ENCODE peak calls at places on chromosome 22, in eight cellular contexts. Y, V, W, F, I, R, G and X are unnamed samples.
A peak's percentile ranks its signal among the peaks of the same experiment; 100 is the strongest.

GRCh38 chr22:46147061-46147460 is 3.3 kb upstream of the PPARA start:
- DNase-seq in Y (no peak), V (no peak), W (no peak), F (no peak), I (no peak), R (no peak), G (peak; percentile 59), X (no peak)

GRCh38 chr22:25388415-25388814 is 169.0 kb downstream of the CRYBB2 start:
- DNase-seq in Y (no peak), V (no peak), W (no peak), F (no peak), I (no peak), R (no peak), G (no peak), X (no peak)

GRCh38 chr22:49422668-49423067 is 405.0 kb downstream of the BRD1 start:
- DNase-seq in Y (no peak), V (no peak), W (no peak), F (no peak), I (no peak), R (no peak), G (no peak), X (no peak)

GRCh38 chr22:24106385-24107381 is 74.6 kb upstream of the SUSD2 start:
- DNase-seq in Y (no peak), V (no peak), W (peak; percentile 28), F (no peak), I (no peak), R (no peak), G (no peak), X (no peak)

GRCh38 chr22:46009730-46010129 is 32.8 kb upstream of the WNT7B start:
- DNase-seq in Y (no peak), V (no peak), W (no peak), F (peak; percentile 56), I (no peak), R (peak; percentile 41), G (peak; percentile 61), X (no peak)

GRCh38 chr22:41407433-41407832 is 25.7 kb downstream of the TEF start:
- DNase-seq in Y (no peak), V (no peak), W (no peak), F (no peak), I (no peak), R (no peak), G (no peak), X (no peak)

GRCh38 chr22:24105018-24105360 is 76.3 kb upstream of the SUSD2 start:
- DNase-seq in Y (no peak), V (no peak), W (no peak), F (no peak), I (no peak), R (no peak), G (peak; percentile 79), X (no peak)

GRCh38 chr22:23774922-23775436 is 2.3 kb downstream of the MMP11 start:
- DNase-seq in Y (no peak), V (no peak), W (no peak), F (peak; percentile 19), I (no peak), R (peak; percentile 57), G (no peak), X (no peak)

GRCh38 chr22:39176673-39177455 is 24.4 kb upstream of the CBX7 start:
- DNase-seq in Y (no peak), V (no peak), W (no peak), F (no peak), I (no peak), R (peak; percentile 72), G (no peak), X (peak; percentile 78)

GRCh38 chr22:42515896-42516295 is 3.7 kb downstream of the RRP7A start:
- DNase-seq in Y (no peak), V (no peak), W (no peak), F (no peak), I (no peak), R (peak; percentile 68), G (no peak), X (peak; percentile 78)

DNA sequence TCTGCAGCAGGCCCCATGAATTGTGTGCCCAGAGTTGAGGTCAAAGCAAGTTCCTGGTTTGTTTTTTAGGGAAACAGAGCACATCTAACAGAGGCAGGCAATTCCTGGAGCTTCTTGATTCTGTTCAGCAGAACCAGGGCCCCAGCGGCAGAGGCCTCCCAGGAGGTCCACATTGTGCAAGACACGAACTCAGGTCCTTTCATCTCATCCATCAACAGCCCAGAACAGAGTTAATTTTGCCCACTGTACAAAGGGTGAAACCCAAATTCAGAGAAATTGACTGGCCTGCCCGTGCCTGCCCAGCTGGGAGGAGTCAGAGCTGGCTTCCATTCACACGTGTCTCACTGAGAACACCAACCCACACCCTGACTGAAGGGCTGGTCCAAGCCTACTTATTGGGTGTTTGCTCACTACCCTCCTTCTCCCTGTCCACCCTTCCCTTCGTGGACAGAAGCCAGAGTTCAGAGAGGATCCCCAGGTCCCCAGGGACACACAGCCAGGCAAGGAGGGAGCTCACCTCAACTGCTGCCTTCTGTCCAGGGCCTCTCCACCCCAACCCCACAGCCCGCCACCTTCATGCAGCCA is 607.1 kb downstream of the TBC1D22A start:
- DNase-seq in Y (peak; percentile 4), V (no peak), W (no peak), F (no peak), I (no peak), R (no peak), G (no peak), X (peak; percentile 67)
- TF ChIP-seq EP300 in Y (no peak), V (no peak), W (no peak), F (no peak), I (no peak), R (no peak), G (no peak), X (no peak)

GRCh38 chr22:50532824-50533344 is 3.1 kb upstream of the TYMP start:
- DNase-seq in Y (no peak), V (no peak), W (no peak), F (no peak), I (no peak), R (no peak), G (no peak), X (no peak)
- H3K4me3 ChIP-seq in Y (no peak overlapping the region), V (no peak overlapping the region), W (no peak overlapping the region), F (peak overlapping the region; percentile 64), I (peak overlapping the region; percentile 93), R (no peak overlapping the region), G (no peak overlapping the region), X (peak overlapping the region; percentile 81)

GRCh38 chr22:29944339-29944738 is 61.4 kb downstream of the MTMR3 start:
- DNase-seq in Y (no peak), V (no peak), W (no peak), F (no peak), I (no peak), R (no peak), G (no peak), X (no peak)
- TF ChIP-seq EP300 in Y (no peak), V (no peak), W (no peak), F (no peak), I (no peak), R (no peak), G (no peak), X (no peak)

GRCh38 chr22:19766235-19766505 is 5.6 kb downstream of the TBX1 start:
- DNase-seq in Y (no peak), V (no peak), W (no peak), F (no peak), I (no peak), R (no peak), G (no peak), X (no peak)
- H3K4me3 ChIP-seq in Y (peak overlapping the region; percentile 38), V (peak overlapping the region; percentile 34), W (peak overlapping the region; percentile 8), F (no peak overlapping the region), I (peak overlapping the region; percentile 44), R (no peak overlapping the region), G (peak overlapping the region; percentile 28), X (peak overlapping the region; percentile 48)

GRCh38 chr22:20956258-20957117 is 10.6 kb upstream of the AIFM3 start:
- DNase-seq in Y (no peak), V (no peak), W (peak; percentile 87), F (peak; percentile 75), I (peak; percentile 52), R (no peak), G (no peak), X (no peak)

GRCh38 chr22:20959578-20960461 is 7.2 kb upstream of the AIFM3 start:
- DNase-seq in Y (no peak), V (no peak), W (no peak), F (no peak), I (no peak), R (no peak), G (no peak), X (no peak)

GRCh38 chr22:20957118-20957690 is 9.9 kb upstream of the AIFM3 start:
- DNase-seq in Y (peak; percentile 30), V (no peak), W (peak; percentile 44), F (peak; percentile 53), I (no peak), R (peak; percentile 60), G (no peak), X (no peak)

GRCh38 chr22:20955548-20955947 is 11.5 kb upstream of the AIFM3 start:
- DNase-seq in Y (no peak), V (no peak), W (no peak), F (peak; percentile 17), I (no peak), R (no peak), G (no peak), X (no peak)

GRCh38 chr22:20957691-20958440 is 9.2 kb upstream of the AIFM3 start:
- DNase-seq in Y (peak; percentile 33), V (no peak), W (peak; percentile 82), F (peak; percentile 80), I (peak; percentile 69), R (no peak), G (no peak), X (no peak)
- TF ChIP-seq EP300 in Y (no peak), V (no peak), W (no peak), F (no peak), I (no peak), R (no peak), G (no peak), X (no peak)

DNA sequence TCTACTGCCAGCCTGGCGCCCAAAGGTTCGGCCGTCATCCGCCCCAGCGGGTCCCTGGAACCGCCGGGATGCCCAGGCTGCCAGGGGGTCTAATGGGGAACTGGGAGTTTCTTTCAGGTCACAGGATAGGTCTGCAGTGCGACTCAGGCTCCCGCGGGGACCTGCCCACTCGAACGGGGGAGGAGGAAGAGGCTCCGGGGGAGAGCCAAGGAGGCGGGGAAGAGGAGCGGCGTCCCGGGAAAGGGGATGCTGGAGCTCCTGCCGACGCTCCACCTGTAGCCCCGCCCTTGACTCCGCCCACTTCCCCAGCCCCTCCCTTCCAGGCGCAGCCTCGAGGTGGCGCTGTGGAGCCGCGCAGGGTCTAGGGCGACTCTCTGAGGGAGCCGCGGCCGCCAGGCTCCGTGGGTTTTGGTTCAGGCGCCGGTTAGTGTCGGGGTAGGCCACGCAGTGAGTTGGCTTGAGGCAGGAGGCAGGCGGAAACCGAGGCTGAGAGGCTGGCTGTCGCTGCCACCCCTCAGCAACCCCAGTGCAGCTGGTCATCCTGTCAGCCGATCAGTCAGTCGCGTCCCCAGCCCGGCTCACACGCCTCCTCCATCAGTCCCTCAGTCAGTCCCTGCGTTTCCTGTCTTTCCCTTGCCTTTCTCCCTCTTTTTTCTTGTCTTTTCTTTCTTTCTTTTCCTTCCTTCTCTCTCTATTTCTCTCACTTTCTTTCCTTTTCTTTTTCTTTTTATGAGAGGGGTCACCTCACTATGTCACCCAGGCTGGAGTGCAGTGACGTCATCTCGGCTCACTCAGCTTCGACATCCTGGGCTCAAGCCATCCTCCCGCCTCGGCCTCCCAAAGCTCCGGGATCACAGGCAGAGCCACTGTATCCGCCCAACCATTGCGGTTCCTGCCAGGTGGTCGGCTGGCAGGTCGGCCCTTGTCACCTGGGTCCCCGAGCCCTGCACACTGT is 26.4 kb downstream of the YWHAH start:
- DNase-seq in Y (peak; percentile 91), V (peak; percentile 89), W (peak; percentile 91), F (peak; percentile 75), I (peak; percentile 91), R (peak; percentile 94), G (peak; percentile 88), X (peak; percentile 87)
- H3K4me3 ChIP-seq in Y (peak overlapping the region; percentile 40), V (peak overlapping the region; percentile 45), W (peak overlapping the region; percentile 25), F (peak overlapping the region; percentile 68), I (peak overlapping the region; percentile 49), R (peak overlapping the region; percentile 36), G (peak overlapping the region; percentile 43), X (peak overlapping the region; percentile 36)